ENCODE peak calls at places on chromosome 14, in eight cellular contexts. Q is IMR-90, I is uterus, N is WERI-Rb-1, C is AG04449, J is GM12865, Z is tibial nerve, K is foreskin fibroblast. F is an unnamed sample.
A peak's percentile ranks its signal among the peaks of the same experiment; 100 is the strongest.

GRCh38 chr14:78524766-78525165 is 354.6 kb downstream of the NRXN3 start:
- DNase-seq in Q (no peak), I (no peak), N (peak; percentile 88), C (no peak), J (no peak), Z (no peak), K (no peak), F (no peak)

GRCh38 chr14:36161781-36162180 is 14.7 kb downstream of the PTCSC3 start:
- DNase-seq in Q (no peak), I (no peak), N (no peak), C (no peak), J (no peak), Z (no peak), K (no peak), F (no peak)

GRCh38 chr14:90740946-90741681 is 75.1 kb downstream of the TTC7B start:
- DNase-seq in Q (no peak), I (no peak), N (no peak), C (no peak), J (no peak), Z (no peak), K (no peak), F (no peak)

GRCh38 chr14:54572316-54572715 is 5.4 kb downstream of the SAMD4A start:
- DNase-seq in Q (no peak), I (no peak), N (peak; percentile 63), C (no peak), J (peak; percentile 27), Z (no peak), K (no peak), F (no peak)

GRCh38 chr14:29242755-29243340 is 476.3 kb downstream of the FOXG1 start:
- DNase-seq in Q (peak; percentile 8), I (no peak), N (no peak), C (no peak), J (no peak), Z (no peak), K (peak; percentile 37), F (no peak)

GRCh38 chr14:94971750-94972149 is 185.6 kb downstream of the DICER1 start:
- DNase-seq in Q (no peak), I (peak; percentile 56), N (no peak), C (no peak), J (no peak), Z (peak; percentile 21), K (no peak), F (no peak)

GRCh38 chr14:80926706-80927384 is 14.7 kb downstream of the CEP128 start:
- DNase-seq in Q (peak; percentile 90), I (no peak), N (no peak), C (peak; percentile 59), J (peak; percentile 9), Z (no peak), K (peak; percentile 66), F (peak; percentile 46)

GRCh38 chr14:71721791-71722190 is 210.4 kb upstream of the RGS6 start:
- DNase-seq in Q (no peak), I (no peak), N (no peak), C (no peak), J (no peak), Z (no peak), K (no peak), F (no peak)

GRCh38 chr14:35971965-35972630 is 146.0 kb downstream of the BRMS1L start:
- DNase-seq in Q (no peak), I (no peak), N (no peak), C (no peak), J (no peak), Z (no peak), K (no peak), F (no peak)

GRCh38 chr14:101113108-101113612 is 209.6 kb upstream of the RTL1 start:
- DNase-seq in Q (no peak), I (no peak), N (no peak), C (no peak), J (no peak), Z (no peak), K (no peak), F (no peak)

GRCh38 chr14:78985668-78986073 is 815.5 kb downstream of the NRXN3 start:
- DNase-seq in Q (no peak), I (no peak), N (no peak), C (no peak), J (no peak), Z (no peak), K (no peak), F (no peak)

GRCh38 chr14:29721586-29721985 is 206.1 kb downstream of the PRKD1 start:
- DNase-seq in Q (no peak), I (no peak), N (no peak), C (no peak), J (no peak), Z (no peak), K (no peak), F (no peak)

GRCh38 chr14:23694085-23694975 is 58.2 kb downstream of the DHRS2 start:
- DNase-seq in Q (peak; percentile 2), I (no peak), N (peak; percentile 74), C (no peak), J (no peak), Z (no peak), K (no peak), F (peak; percentile 68)

GRCh38 chr14:77556946-77557345 is 58.3 kb upstream of the ISM2 start:
- DNase-seq in Q (no peak), I (no peak), N (no peak), C (no peak), J (peak; percentile 22), Z (no peak), K (no peak), F (no peak)

GRCh38 chr14:65092340-65092739 is 10.0 kb downstream of the MAX start:
- DNase-seq in Q (no peak), I (no peak), N (no peak), C (no peak), J (no peak), Z (no peak), K (no peak), F (no peak)

GRCh38 chr14:31926123-31926522 is 151.0 kb upstream of the ARHGAP5 start:
- DNase-seq in Q (peak; percentile 53), I (no peak), N (no peak), C (no peak), J (peak; percentile 58), Z (no peak), K (no peak), F (no peak)

GRCh38 chr14:105493921-105494605 is 3.0 kb downstream of the TEDC1 start:
- DNase-seq in Q (no peak), I (no peak), N (no peak), C (no peak), J (peak; percentile 5), Z (no peak), K (no peak), F (no peak)

GRCh38 chr14:79074501-79074900 is 904.3 kb downstream of the NRXN3 start:
- DNase-seq in Q (no peak), I (no peak), N (no peak), C (no peak), J (no peak), Z (no peak), K (no peak), F (no peak)

GRCh38 chr14:101019974-101020710 is 116.6 kb upstream of the RTL1 start:
- DNase-seq in Q (no peak), I (peak; percentile 8), N (no peak), C (no peak), J (no peak), Z (no peak), K (no peak), F (no peak)

GRCh38 chr14:39469094-39469710 is 37.0 kb upstream of the FBXO33 start:
- DNase-seq in Q (no peak), I (no peak), N (peak; percentile 20), C (no peak), J (peak; percentile 83), Z (no peak), K (no peak), F (no peak)

GRCh38 chr14:32761381-32761968 is 177.2 kb upstream of the NPAS3 start:
- DNase-seq in Q (no peak), I (no peak), N (no peak), C (peak; percentile 28), J (no peak), Z (no peak), K (peak; percentile 26), F (no peak)

GRCh38 chr14:78847801-78848200 is 677.6 kb downstream of the NRXN3 start:
- DNase-seq in Q (no peak), I (no peak), N (no peak), C (no peak), J (no peak), Z (no peak), K (no peak), F (no peak)

GRCh38 chr14:68510951-68511726 is 281.7 kb downstream of the ZFP36L1 start:
- DNase-seq in Q (no peak), I (no peak), N (no peak), C (no peak), J (no peak), Z (no peak), K (no peak), F (no peak)
- TF ChIP-seq CTCF in Q (no peak), I (peak; percentile 9), N (no peak), C (no peak), J (no peak), Z (no peak), K (no peak), F (no peak)

GRCh38 chr14:22221508-22221907 is 367.5 kb downstream of the DAD1 start:
- DNase-seq in Q (peak; percentile 49), I (no peak), N (no peak), C (no peak), J (peak; percentile 26), Z (no peak), K (no peak), F (no peak)
- TF ChIP-seq CTCF in Q (peak; percentile 58), I (no peak), N (peak; percentile 13), C (peak; percentile 22), J (peak; percentile 36), Z (no peak), K (peak; percentile 39), F (peak; percentile 36)

DNA sequence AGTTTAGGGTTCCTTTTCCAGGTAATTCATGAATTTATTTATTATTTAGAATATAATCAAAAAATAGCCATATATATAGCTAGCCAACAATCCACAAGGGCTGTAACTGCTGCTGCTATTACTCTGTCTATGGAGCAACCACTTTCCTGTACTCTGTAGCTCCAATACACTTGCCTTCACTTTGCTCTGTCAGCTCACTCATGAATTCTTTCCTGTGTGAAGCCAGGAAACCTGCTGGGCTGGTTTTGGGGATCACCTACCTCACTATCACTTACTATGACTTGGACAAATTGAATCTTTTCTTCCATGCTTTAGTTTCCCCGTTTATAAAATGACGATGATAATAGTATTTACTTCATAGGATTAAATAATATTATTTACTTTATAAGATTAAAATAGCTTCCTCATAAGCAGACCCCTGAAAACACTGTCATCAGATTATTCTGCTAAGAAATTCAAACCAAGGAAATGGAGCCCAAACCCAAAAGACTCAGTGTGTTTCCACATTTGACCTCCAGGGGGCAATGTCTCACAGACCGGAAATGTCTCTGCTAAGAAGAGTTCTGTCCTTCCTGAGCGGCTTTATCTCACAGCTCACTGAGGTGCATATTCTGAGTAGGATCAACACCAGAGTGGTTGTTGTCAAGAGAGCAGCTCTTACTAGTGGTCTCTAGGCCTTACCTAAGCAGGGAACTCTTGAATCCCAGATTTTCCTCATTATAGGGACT is 457.1 kb downstream of the DAD1 start:
- DNase-seq in Q (peak; percentile 3), I (no peak), N (peak; percentile 9), C (no peak), J (peak; percentile 46), Z (no peak), K (no peak), F (no peak)
- TF ChIP-seq CTCF in Q (peak; percentile 39), I (no peak), N (peak; percentile 55), C (peak; percentile 45), J (peak; percentile 55), Z (no peak), K (peak; percentile 40), F (peak; percentile 34)

DNA sequence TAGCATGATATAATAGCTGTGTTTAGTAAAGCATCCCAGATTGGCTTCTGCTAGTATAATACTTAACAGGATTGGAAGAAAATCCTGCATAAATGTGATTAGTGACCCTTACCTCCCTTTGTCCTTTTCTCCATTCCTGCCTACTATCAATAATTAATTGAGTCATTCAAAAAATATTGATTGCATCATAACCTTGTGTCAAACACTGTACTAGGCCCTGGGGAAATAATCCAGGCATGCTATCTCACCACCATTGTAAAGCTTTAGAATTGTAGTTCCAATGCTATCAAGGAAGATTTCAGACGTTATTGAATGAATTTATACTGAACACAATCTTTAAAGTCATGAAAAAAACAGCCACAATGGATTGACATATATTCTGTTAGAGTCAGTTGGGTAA is 378.6 kb upstream of the DDHD1 start:
- DNase-seq in Q (no peak), I (no peak), N (no peak), C (no peak), J (no peak), Z (no peak), K (no peak), F (no peak)
- TF ChIP-seq CTCF in Q (no peak), I (no peak), N (no peak), C (no peak), J (no peak), Z (no peak), K (no peak), F (no peak)

F was measured in AG09309.